ENCODE peak calls at places on chromosomes 12 and 14, in seven cellular contexts. I is Karpas-422; S is GM23248; E is GM12878; R is MM.1S; C is dorsolateral prefrontal cortex; J is CD8-positive, alpha-beta T cell. W is an unnamed sample.

GRCh38 chr14:43697003-43697402 is 810.1 kb downstream of the FSCB start:
- DNase-seq in R (no peak), S (no peak), C (no peak), J (no peak), I (no peak), E (no peak), W (no peak)

GRCh38 chr14:53921027-53921426 is 35.6 kb downstream of the BMP4 start:
- DNase-seq in R (no peak), I (no peak), C (no peak), E (no peak), J (no peak), S (no peak), W (no peak)

GRCh38 chr12:67145692-67146091 is 123.5 kb upstream of the CAND1 start:
- DNase-seq in C (no peak), I (no peak), R (no peak), E (no peak), S (no peak), J (no peak), W (no peak)

GRCh38 chr14:55804198-55804553 is 224.2 kb downstream of the KTN1 start:
- DNase-seq in J (no peak), S (no peak), R (no peak), E (no peak), C (no peak), I (no peak), W (no peak)

GRCh38 chr14:54787263-54787662 is 115.4 kb downstream of the GCH1 start:
- DNase-seq in S (no peak), C (no peak), E (no peak), I (peak), R (no peak), J (no peak), W (no peak)

GRCh38 chr12:52710744-52711143 is 7.4 kb upstream of the KRT77 start:
- DNase-seq in C (no peak), I (peak), R (no peak), E (no peak), S (no peak), J (no peak), W (no peak)

GRCh38 chr14:50471838-50472465 is 60.4 kb downstream of the MAP4K5 start:
- DNase-seq in C (no peak), E (no peak), I (no peak), R (no peak), S (no peak), J (no peak), W (no peak)

GRCh38 chr12:85835810-85836715 is at the start of gene RASSF9:
- DNase-seq in R (no peak), C (no peak), S (peak), J (no peak), I (no peak), E (no peak), W (no peak)

GRCh38 chr12:69095765-69096477 is 143.4 kb upstream of the CPSF6 start:
- DNase-seq in I (no peak), E (no peak), R (no peak), S (no peak), J (no peak), C (no peak), W (no peak)

GRCh38 chr12:64560395-64561301 is 49.6 kb upstream of the RASSF3 start:
- DNase-seq in I (peak), S (peak), E (no peak), C (no peak), J (no peak), R (no peak), W (no peak)

GRCh38 chr14:35133542-35134328 is 11.4 kb downstream of the PRORP start:
- DNase-seq in S (no peak), J (no peak), I (no peak), E (no peak), C (no peak), R (no peak), W (no peak)

GRCh38 chr12:102043928-102044327 is 17.9 kb downstream of the WASHC3 start:
- DNase-seq in S (no peak), C (no peak), E (no peak), J (no peak), R (peak), I (no peak), W (no peak)

GRCh38 chr14:95468416-95469133 is 47.9 kb downstream of the SYNE3 start:
- DNase-seq in I (no peak), E (no peak), J (no peak), R (no peak), S (no peak), C (no peak), W (no peak)

GRCh38 chr14:33568935-33569579 is 381.8 kb downstream of the EGLN3 start:
- DNase-seq in R (no peak), C (no peak), J (no peak), I (peak), E (no peak), S (peak), W (no peak)

GRCh38 chr12:58969227-58969626 is 48.9 kb upstream of the LRIG3 start:
- DNase-seq in I (no peak), E (no peak), R (peak), C (no peak), S (no peak), J (no peak), W (no peak)

GRCh38 chr12:122199484-122200355 is 3.8 kb upstream of the B3GNT4 start:
- DNase-seq in S (no peak), E (no peak), I (no peak), C (peak), J (no peak), R (no peak), W (no peak)

GRCh38 chr12:105970885-105971284 is 167.9 kb downstream of the NUAK1 start:
- DNase-seq in I (no peak), C (no peak), E (no peak), S (no peak), R (no peak), J (no peak), W (no peak)

GRCh38 chr14:49553106-49553505 is 33.1 kb downstream of the RPS29 start:
- DNase-seq in I (no peak), E (no peak), S (no peak), R (no peak), C (no peak), J (no peak), W (no peak)

GRCh38 chr12:108257610-108258106 is 81.5 kb downstream of the CMKLR1 start:
- DNase-seq in E (no peak), C (no peak), J (no peak), I (no peak), S (no peak), R (no peak), W (no peak)

GRCh38 chr12:14981049-14981448 is 8.2 kb downstream of the PDE6H start:
- DNase-seq in J (no peak), S (no peak), I (no peak), R (no peak), E (no peak), C (no peak), W (no peak)

GRCh38 chr12:81809829-81810595 is 50.9 kb upstream of the PPFIA2 start:
- DNase-seq in E (peak), J (no peak), I (peak), S (no peak), R (no peak), C (no peak), W (no peak)

GRCh38 chr12:121579981-121580868 is 598 bp downstream of the KDM2B start:
- DNase-seq in R (peak), S (peak), I (peak), E (no peak), J (peak), C (peak), W (peak)

DNA sequence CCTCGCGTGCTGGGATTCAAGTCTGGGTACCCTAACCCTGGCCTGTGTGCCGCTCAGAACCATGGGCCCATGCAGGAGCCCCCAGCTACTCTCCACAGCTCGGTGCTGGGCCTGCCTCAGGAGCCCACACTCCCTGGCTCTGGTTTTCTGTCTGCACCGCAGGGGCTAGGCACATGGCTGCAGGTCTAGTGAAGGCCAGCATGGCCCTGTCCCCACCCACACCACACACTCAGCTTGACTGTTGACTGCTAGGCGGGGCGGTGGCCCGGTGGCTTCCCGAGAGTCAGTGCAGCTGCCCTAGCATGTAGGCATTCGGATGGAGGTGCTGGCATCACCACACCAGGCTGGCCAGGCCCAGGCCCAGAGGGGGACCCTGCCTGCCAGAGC is 7.9 kb downstream of the INF2 start:
- DNase-seq in I (no peak), J (no peak), E (no peak), C (no peak), R (no peak), S (no peak), W (no peak)
- H3K27ac ChIP-seq in I (no peak), J (no peak), E (no peak), C (peak), R (no peak), S (no peak), W (peak)

DNA sequence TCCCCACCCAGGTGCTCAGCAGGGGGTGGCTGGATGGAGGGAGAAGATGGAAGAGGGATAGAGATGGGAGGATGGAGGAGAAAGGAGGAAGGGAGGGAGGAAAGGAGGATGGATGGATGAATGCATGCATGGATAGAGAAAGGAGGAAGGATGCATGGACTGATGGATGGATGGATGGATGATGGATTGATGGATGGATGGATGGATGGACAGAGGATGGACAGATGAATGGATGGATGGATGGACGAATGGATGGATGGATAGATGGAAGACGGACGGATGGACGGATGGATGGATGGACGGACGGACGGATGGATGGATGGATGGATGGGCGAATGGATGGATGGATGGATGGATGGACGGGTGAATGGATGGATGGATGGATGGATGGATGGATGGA is 64.1 kb downstream of the NCOR2 start:
- DNase-seq in E (no peak), C (no peak), S (no peak), J (no peak), R (no peak), I (no peak), W (no peak)
- H3K27ac ChIP-seq in E (no peak), C (no peak), S (no peak), J (no peak), R (no peak), I (no peak), W (no peak)

GRCh38 chr12:10716704-10717315 is 6.3 kb downstream of the YBX3 start:
- DNase-seq in E (no peak), I (no peak), S (peak), J (no peak), C (no peak), R (no peak), W (no peak)
- H3K27ac ChIP-seq in E (no peak), I (no peak), S (peak), J (no peak), C (peak), R (no peak), W (no peak)

DNA sequence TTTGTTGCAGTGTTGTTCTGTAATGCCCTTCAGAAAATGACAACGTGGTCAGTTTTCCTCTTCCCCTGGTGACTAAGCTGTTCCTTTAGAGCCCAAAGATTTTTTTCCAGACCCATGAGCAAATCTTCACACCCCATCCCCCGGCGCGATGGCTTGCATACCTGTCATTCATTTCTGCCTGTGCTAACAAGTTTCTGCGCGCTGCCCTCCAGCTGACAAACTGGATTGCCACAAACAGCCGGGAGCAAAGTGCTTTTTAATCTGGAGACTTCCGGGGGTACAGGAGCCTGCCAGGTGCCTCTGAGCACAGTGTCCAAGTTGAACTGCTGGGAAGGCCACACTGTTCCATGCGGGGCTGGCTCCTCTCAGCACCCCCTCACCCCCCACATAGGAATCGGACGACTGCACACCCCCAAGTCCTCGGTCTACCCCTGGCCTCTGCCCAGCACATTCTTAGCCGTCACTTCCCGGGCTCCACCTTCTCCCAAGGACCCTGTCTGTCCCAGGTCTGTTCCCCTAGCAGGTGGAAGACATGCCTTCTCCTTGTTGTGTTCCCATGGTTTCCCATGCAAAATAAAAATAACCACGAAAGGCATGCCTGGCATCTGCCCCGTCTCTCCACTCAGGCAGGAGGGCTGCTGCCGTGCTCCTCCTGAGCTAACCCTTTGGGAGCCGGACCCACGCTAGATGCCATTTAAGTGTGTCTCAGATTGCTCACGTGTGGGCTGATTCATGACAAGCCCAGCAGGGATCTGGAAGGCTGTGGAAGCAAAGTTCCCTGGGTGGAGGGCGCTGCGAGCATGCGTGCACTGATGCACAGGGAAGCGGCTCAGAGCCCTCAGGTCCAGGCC is 14.1 kb downstream of the RILPL1 start:
- DNase-seq in C (no peak), S (peak), R (no peak), J (no peak), E (no peak), I (no peak), W (no peak)
- H3K27ac ChIP-seq in C (peak), S (peak), R (no peak), J (no peak), E (no peak), I (no peak), W (no peak)

DNA sequence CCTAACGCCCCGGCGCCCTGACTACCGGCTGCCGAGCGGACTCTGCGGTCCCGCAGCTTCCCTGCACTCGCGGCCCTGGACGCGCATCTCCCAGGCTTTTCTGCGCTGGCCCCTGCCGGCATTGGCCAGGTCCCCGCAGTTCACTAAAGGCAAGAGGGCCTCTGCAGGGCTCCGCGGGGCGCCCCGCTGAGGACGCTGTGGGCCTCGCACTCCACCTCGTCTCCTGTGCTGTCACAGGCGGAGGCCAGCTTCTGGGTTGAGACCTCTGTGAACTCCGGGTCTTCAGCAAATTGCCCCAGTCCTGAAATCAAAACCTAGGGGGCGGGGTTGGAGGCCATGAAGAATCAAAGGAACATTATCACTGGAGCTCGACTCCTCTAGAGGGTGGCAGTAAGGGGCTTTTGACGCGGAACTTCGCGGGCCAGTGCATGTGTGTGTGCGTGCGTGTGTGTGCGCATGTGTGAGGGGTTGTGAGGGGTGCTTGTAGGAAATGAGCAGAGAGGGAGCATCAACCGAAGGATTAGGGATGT is 68.5 kb upstream of the CAPRIN2 start:
- DNase-seq in R (no peak), S (peak), J (no peak), I (no peak), C (peak), E (no peak), W (peak)
- H3K27ac ChIP-seq in R (no peak), S (peak), J (no peak), I (no peak), C (no peak), E (no peak), W (no peak)

GRCh38 chr14:85316701-85317100 is 213.2 kb upstream of the FLRT2 start:
- DNase-seq in S (peak), E (no peak), I (no peak), C (no peak), R (no peak), J (no peak), W (no peak)

GRCh38 chr14:85315891-85316290 is 214.1 kb upstream of the FLRT2 start:
- DNase-seq in J (no peak), C (no peak), S (peak), E (no peak), I (no peak), R (no peak), W (no peak)

GRCh38 chr14:85310491-85311272 is 219.3 kb upstream of the FLRT2 start:
- DNase-seq in R (no peak), C (no peak), I (no peak), E (no peak), S (no peak), J (no peak), W (no peak)

GRCh38 chr14:85315290-85315689 is 214.7 kb upstream of the FLRT2 start:
- DNase-seq in R (no peak), S (no peak), C (no peak), I (no peak), E (no peak), J (no peak), W (no peak)

DNA sequence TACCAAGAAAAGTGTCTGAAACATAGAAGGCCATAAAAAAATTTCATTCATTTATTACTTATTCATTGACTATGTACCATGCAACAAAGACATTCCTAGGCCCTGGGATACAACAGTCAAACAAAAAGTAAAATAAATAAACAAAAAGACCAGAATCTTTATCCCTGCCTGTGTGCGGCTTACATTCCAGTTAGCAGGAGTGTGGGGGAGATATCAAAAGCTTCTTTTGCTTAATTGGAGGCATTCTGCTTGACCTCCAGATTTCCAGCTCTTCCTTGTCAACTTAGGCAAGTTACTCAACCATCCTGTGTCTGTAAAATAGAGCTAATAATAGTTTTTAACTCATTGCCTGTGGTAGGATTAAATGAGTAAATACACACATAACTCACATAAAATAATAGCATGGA is 216.1 kb upstream of the FLRT2 start:
- DNase-seq in I (no peak), C (no peak), J (no peak), R (no peak), S (peak), E (no peak), W (no peak)
- H3K27ac ChIP-seq in I (no peak), C (no peak), J (no peak), R (no peak), S (peak), E (no peak), W (no peak)

GRCh38 chr12:6382371-6382770 is 1.6 kb upstream of the LTBR start:
- DNase-seq in E (no peak), R (no peak), S (no peak), C (no peak), I (no peak), J (no peak), W (no peak)
- H3K27ac ChIP-seq in E (no peak), R (no peak), S (no peak), C (no peak), I (no peak), J (no peak), W (no peak)

GRCh38 chr14:23633160-23633701 is 2.9 kb upstream of the DHRS2 start:
- DNase-seq in S (no peak), C (no peak), J (no peak), E (no peak), I (no peak), R (no peak), W (no peak)

GRCh38 chr14:23639048-23639890 is 3.1 kb downstream of the DHRS2 start:
- DNase-seq in E (no peak), J (no peak), I (no peak), R (no peak), S (no peak), C (no peak), W (no peak)

GRCh38 chr14:23638414-23639047 is 2.4 kb downstream of the DHRS2 start:
- DNase-seq in I (no peak), S (no peak), R (no peak), E (no peak), J (no peak), C (no peak), W (no peak)

GRCh38 chr14:23639891-23640523 is 3.8 kb downstream of the DHRS2 start:
- DNase-seq in R (no peak), I (no peak), J (no peak), C (no peak), S (peak), E (no peak), W (no peak)

GRCh38 chr14:23636317-23637211 is at the start of gene DHRS2:
- DNase-seq in C (no peak), J (no peak), S (no peak), R (no peak), E (no peak), I (peak), W (no peak)
- H3K27ac ChIP-seq in C (no peak), J (no peak), S (no peak), R (no peak), E (no peak), I (no peak), W (no peak)

W was measured in CD4-positive, CD25-positive, alpha-beta regulatory T cell.